ENCODE peak calls at places on chromosomes 16 and 17, in six cellular contexts. N, V, R, X, A and Q are unnamed samples.

GRCh38 chr16:82996814-82997213 is 370.0 kb downstream of the CDH13 start:
- DNase-seq in N (no peak), V (no peak), R (no peak), X (no peak), A (no peak), Q (no peak)

GRCh38 chr17:74987909-74988711 is 678 bp downstream of the CDR2L start:
- DNase-seq in N (no peak), V (peak), R (peak), X (no peak), A (peak), Q (peak)

GRCh38 chr16:55250641-55251550 is 73.1 kb upstream of the IRX6 start:
- DNase-seq in N (no peak), V (no peak), R (no peak), X (no peak), A (no peak), Q (no peak)

GRCh38 chr17:82418001-82418986 is at the start of the genes HEXD and OGFOD3:
- DNase-seq in N (peak), V (peak), R (peak), X (peak), A (peak), Q (peak)

GRCh38 chr16:3819741-3820724 is 60.5 kb downstream of the CREBBP start:
- DNase-seq in N (no peak), V (no peak), R (peak), X (no peak), A (no peak), Q (peak)

GRCh38 chr17:21039839-21040575 is 2.8 kb downstream of the USP22 start:
- DNase-seq in N (no peak), V (no peak), R (no peak), X (peak), A (no peak), Q (peak)

GRCh38 chr16:55499281-55499680 is 9.6 kb upstream of the LPCAT2 start:
- DNase-seq in N (no peak), V (no peak), R (no peak), X (no peak), A (no peak), Q (no peak)

GRCh38 chr16:26859086-26859485 is 207.6 kb upstream of the C16orf82 start:
- DNase-seq in N (no peak), V (no peak), R (no peak), X (no peak), A (no peak), Q (no peak)

GRCh38 chr17:31533546-31534155 is 142.2 kb downstream of the RAB11FIP4 start:
- DNase-seq in N (no peak), V (no peak), R (peak), X (no peak), A (no peak), Q (peak)

GRCh38 chr17:14011740-14012405 is 57.4 kb upstream of the COX10 start:
- DNase-seq in N (no peak), V (no peak), R (no peak), X (no peak), A (peak), Q (peak)

GRCh38 chr17:78716814-78717393 is 65.2 kb downstream of the CYTH1 start:
- DNase-seq in N (no peak), V (peak), R (peak), X (peak), A (peak), Q (peak)

GRCh38 chr17:68318103-68318991 is 27.1 kb downstream of the ARSG start:
- DNase-seq in N (no peak), V (no peak), R (no peak), X (peak), A (no peak), Q (no peak)

GRCh38 chr16:22004321-22004720 is 3.4 kb upstream of the PDZD9 start:
- DNase-seq in N (no peak), V (no peak), R (no peak), X (no peak), A (no peak), Q (no peak)

GRCh38 chr17:10278218-10278617 is 79.8 kb upstream of the GAS7 start:
- DNase-seq in N (no peak), V (no peak), R (no peak), X (no peak), A (no peak), Q (no peak)

GRCh38 chr17:30323895-30324319 is 9.9 kb downstream of the TMIGD1 start:
- DNase-seq in N (peak), V (no peak), R (peak), X (peak), A (no peak), Q (peak)

GRCh38 chr16:67190448-67191399 is 788 bp upstream of the EXOC3L1 start:
- DNase-seq in N (no peak), V (no peak), R (no peak), X (no peak), A (no peak), Q (no peak)

GRCh38 chr16:67100569-67101300 is 9.0 kb upstream of the PHAF1 start:
- DNase-seq in N (no peak), V (no peak), R (no peak), X (peak), A (no peak), Q (no peak)

GRCh38 chr16:29644338-29644857 is 18.6 kb upstream of the SPN start:
- DNase-seq in N (no peak), V (no peak), R (no peak), X (peak), A (no peak), Q (no peak)

GRCh38 chr16:2818278-2818876 is 1.3 kb downstream of the PRSS21 start:
- DNase-seq in N (no peak), V (peak), R (no peak), X (no peak), A (no peak), Q (no peak)

GRCh38 chr16:55759983-55760664 is 72.8 kb downstream of the CES1 start:
- DNase-seq in N (no peak), V (peak), R (no peak), X (no peak), A (no peak), Q (no peak)

GRCh38 chr17:45168991-45169752 is 7.5 kb downstream of the HEXIM2 start:
- DNase-seq in N (no peak), V (no peak), R (no peak), X (no peak), A (no peak), Q (no peak)

GRCh38 chr16:47995354-47995753 is 160.4 kb downstream of the ABCC12 start:
- DNase-seq in N (no peak), V (no peak), R (no peak), X (no peak), A (no peak), Q (no peak)

GRCh38 chr16:57535680-57536305 is 578 bp downstream of the CCDC102A start:
- DNase-seq in N (peak), V (peak), R (peak), X (peak), A (peak), Q (peak)

GRCh38 chr16:49269231-49269630 is 12.4 kb downstream of the CBLN1 start:
- DNase-seq in N (no peak), V (no peak), R (no peak), X (no peak), A (no peak), Q (no peak)

DNA sequence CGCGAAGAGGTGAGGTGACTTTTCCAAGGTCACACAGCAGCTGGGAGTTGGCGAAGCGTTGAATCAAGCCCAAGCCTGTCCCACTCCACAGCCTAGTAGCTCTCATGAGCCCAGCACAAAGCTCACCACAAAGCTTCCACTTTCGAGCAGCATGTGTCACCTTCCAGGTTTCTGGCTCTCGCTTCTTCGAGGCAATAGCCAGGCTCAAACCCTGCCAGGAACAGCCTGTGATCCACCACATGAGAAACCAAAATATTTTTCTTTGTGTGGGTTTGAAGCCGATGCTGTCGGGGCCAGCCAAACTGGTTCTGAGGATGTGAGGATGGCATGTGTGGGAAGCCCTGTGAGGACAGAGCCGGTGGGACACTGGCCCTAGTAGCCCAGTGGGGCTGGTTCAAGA is 68.1 kb downstream of the COG7 start:
- DNase-seq in N (no peak), V (no peak), R (no peak), X (peak), A (no peak), Q (peak)
- TF ChIP-seq CTCF in N (no peak), V (no peak), R (no peak), X (no peak), A (no peak), Q (no peak)

DNA sequence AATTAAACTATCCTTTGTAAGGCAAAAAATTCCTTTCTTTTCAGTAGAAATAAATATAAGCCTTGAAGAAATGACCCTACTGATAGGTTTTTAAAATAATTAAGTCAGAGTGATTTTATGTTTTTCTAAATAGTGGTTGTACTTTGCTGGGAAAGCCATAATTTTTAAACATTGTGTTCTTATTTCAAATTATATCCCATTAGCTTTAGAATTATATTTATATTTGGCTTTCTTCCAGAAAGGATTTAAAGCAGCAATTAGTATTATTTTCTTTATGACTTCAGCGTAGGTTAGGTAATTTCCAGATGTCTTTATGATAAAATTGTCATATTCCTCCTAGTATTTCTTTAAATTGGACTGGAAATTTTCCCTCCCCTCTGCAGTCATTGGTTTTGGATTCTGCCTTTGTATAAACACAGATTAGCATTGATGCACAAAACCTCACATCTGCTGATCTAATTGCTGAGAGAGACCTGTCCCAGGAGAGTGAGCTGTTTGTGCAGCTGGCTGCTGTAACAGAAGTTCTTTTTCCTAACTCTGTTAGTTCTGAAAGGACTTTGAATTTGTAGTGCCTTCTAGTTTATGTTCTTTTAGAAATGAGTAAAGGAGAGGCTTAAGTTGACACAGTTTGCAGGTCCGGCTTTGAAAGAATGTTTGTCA is 45.3 kb upstream of the KPNB1 start:
- DNase-seq in N (no peak), V (no peak), R (no peak), X (no peak), A (no peak), Q (no peak)
- TF ChIP-seq CTCF in N (no peak), V (no peak), R (no peak), X (no peak), A (no peak), Q (no peak)

DNA sequence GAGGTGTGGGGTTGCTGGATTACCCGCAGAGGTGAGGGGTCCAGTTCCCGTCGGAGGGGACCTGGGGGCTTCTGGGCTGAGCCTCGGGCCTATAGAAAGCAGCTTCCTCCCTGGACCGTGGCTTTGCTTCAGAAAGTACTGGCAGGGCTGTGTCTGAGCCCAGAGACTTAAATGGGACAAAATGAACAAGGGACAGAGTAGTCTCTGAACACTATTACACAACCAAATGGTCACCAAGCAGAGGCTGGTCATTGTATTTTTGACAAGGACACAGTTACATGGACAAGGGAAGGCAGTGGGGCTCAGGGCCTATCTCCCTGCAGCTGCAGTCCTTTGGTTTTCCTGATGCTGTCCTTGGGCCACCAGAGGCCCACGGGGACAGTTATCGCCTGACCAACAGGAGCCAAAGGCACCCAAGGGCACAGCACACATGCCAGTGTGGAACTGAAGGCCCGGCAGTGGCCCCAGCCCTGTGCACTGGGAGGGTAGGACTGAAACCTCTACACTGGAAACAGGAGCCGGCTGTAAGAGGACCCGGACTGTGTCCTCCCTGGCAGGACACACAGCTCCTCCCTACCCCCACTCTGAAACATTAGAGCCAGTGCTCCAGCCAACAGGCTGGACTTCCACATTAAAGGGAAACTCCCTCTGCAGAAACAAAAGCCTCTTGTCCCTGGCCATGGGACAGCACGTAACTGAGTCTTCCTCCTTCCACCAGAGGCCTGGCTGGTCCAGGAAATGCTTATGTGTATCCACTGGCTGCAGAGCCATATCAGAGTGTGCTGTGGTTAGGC is 26.0 kb upstream of the ERN1 start:
- DNase-seq in N (no peak), V (no peak), R (peak), X (no peak), A (peak), Q (peak)
- TF ChIP-seq CTCF in N (no peak), V (no peak), R (no peak), X (no peak), A (no peak), Q (peak)

DNA sequence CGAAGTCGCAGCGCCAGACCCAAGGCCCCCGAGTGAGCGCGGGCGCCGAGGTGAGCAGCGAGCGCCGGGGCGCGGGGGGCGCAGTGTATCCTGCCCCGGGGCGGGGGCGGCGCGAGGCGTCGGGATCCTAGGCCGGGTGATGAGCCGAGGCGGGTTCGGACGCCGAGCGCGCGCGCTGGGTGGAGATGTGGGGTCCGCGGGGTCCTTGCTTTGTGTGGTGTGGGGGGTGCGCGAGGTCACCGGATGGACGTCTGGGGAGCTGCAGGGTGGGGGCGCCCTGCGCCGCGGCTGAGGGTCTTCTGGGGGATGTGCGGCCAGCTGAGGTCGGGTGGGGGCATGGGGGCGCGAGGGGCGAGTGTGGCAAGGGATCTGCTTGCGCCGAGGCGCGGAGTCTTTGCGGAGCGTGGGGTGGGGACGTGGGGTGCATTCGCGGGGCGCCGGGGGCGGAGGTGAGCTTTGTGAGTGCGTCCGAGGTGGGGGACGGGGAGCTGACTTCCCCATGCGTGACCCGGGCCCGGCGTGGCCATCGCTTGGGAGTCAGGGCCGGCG is 560 bp downstream of the RAI1 start:
- DNase-seq in N (peak), V (no peak), R (peak), X (peak), A (peak), Q (peak)
- TF ChIP-seq CTCF in N (no peak), V (no peak), R (no peak), X (peak), A (no peak), Q (no peak)

GRCh38 chr16:80525420-80525819 is 15.4 kb upstream of the DYNLRB2 start:
- DNase-seq in N (no peak), V (no peak), R (no peak), X (no peak), A (no peak), Q (no peak)

GRCh38 chr16:80530479-80530878 is 10.3 kb upstream of the DYNLRB2 start:
- DNase-seq in N (no peak), V (no peak), R (no peak), X (no peak), A (no peak), Q (no peak)

GRCh38 chr16:80526418-80527061 is 14.3 kb upstream of the DYNLRB2 start:
- DNase-seq in N (peak), V (no peak), R (peak), X (peak), A (no peak), Q (peak)

GRCh38 chr16:80527297-80527696 is 13.5 kb upstream of the DYNLRB2 start:
- DNase-seq in N (no peak), V (no peak), R (peak), X (peak), A (no peak), Q (no peak)
- TF ChIP-seq CTCF in N (peak), V (peak), R (peak), X (peak), A (no peak), Q (no peak)

GRCh38 chr16:87578531-87578930 is 23.8 kb upstream of the JPH3 start:
- DNase-seq in N (no peak), V (no peak), R (no peak), X (no peak), A (no peak), Q (no peak)
- TF ChIP-seq CTCF in N (no peak), V (no peak), R (no peak), X (no peak), A (no peak), Q (no peak)

GRCh38 chr17:39834017-39834416 is 30.1 kb downstream of the IKZF3 start:
- DNase-seq in N (no peak), V (no peak), R (no peak), X (peak), A (no peak), Q (no peak)

GRCh38 chr17:39836117-39836516 is 28.0 kb downstream of the IKZF3 start:
- DNase-seq in N (no peak), V (no peak), R (no peak), X (no peak), A (no peak), Q (no peak)

GRCh38 chr17:39838784-39839183 is 25.3 kb downstream of the IKZF3 start:
- DNase-seq in N (no peak), V (no peak), R (no peak), X (no peak), A (no peak), Q (no peak)

GRCh38 chr17:39838057-39838456 is 26.1 kb downstream of the IKZF3 start:
- DNase-seq in N (no peak), V (no peak), R (no peak), X (no peak), A (no peak), Q (no peak)

GRCh38 chr17:39835038-39835786 is 28.9 kb downstream of the IKZF3 start:
- DNase-seq in N (no peak), V (no peak), R (no peak), X (no peak), A (no peak), Q (no peak)
- TF ChIP-seq CTCF in N (no peak), V (no peak), R (no peak), X (no peak), A (no peak), Q (no peak)

DNA sequence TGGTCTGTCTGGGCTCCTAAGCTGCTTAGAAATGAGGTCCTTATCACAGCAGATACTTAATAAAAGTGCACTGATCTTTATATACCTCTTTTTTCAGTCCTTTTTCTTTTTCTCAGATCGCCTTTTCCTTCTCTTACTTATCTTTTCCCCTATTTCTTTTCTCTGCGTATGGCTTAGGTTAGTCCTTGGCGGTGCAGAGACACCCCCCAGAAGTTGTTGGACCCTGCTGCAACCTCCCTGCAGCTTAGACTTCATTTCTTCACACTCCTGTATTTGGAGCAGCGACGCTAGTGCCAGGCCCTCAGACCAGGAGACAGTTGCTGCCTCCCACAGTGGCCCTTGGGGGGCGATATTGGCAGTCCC is 67.6 kb downstream of the CENPV start:
- DNase-seq in N (no peak), V (no peak), R (no peak), X (no peak), A (no peak), Q (no peak)
- TF ChIP-seq CTCF in N (peak), V (peak), R (no peak), X (peak), A (peak), Q (no peak)

GRCh38 chr16:11181242-11181888 is 74.6 kb downstream of the SOCS1 start:
- DNase-seq in N (no peak), V (no peak), R (no peak), X (peak), A (no peak), Q (no peak)

GRCh38 chr16:11181889-11182279 is 74.1 kb downstream of the SOCS1 start:
- DNase-seq in N (no peak), V (peak), R (peak), X (peak), A (no peak), Q (peak)

GRCh38 chr16:11183035-11183812 is 72.8 kb downstream of the SOCS1 start:
- DNase-seq in N (no peak), V (no peak), R (no peak), X (peak), A (no peak), Q (no peak)

GRCh38 chr16:11182381-11182780 is 73.6 kb downstream of the SOCS1 start:
- DNase-seq in N (no peak), V (peak), R (no peak), X (peak), A (no peak), Q (no peak)

DNA sequence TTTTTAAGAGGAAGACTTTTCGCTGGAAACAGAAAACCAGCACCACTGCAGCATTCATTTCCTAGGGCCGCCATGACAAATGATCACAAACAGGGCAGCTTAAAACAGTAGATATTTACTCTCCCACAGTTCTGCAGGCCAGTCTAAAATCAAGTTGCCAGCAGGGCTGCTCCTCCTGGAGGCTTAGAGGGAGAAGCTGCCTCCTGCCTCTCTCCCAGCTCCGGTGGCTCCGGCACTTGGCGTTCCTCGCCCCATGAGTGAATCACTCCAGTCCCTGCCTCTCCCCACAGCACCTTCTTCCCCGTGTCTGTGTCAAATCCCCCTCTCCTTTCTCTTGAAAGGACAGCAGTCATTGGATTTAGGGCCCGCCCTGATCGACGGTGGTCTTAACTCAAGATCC is 72.1 kb downstream of the SOCS1 start:
- DNase-seq in N (no peak), V (no peak), R (no peak), X (no peak), A (no peak), Q (no peak)
- TF ChIP-seq CTCF in N (no peak), V (no peak), R (no peak), X (no peak), A (no peak), Q (no peak)